ENCODE peak calls at places on chromosome 17, in eight cellular contexts. A, X, V, K, T, C, J and Y are unnamed samples.

GRCh38 chr17:43768382-43768781 is 9.8 kb upstream of the SOST start:
- DNase-seq in C (peak; percentile 82), K (no peak), J (no peak), V (no peak), T (peak; percentile 48), X (no peak), A (no peak), Y (no peak)

GRCh38 chr17:74402070-74402469 is 29.8 kb upstream of the GPRC5C start:
- DNase-seq in A (no peak), X (no peak), J (no peak), V (no peak), C (no peak), T (no peak), K (no peak), Y (no peak)

GRCh38 chr17:62179525-62180161 is 114.6 kb upstream of the MED13 start:
- DNase-seq in A (no peak), T (no peak), K (no peak), X (peak; percentile 21), J (no peak), C (no peak), V (no peak), Y (no peak)

GRCh38 chr17:47811709-47812108 is 9.9 kb downstream of the OSBPL7 start:
- DNase-seq in A (no peak), J (no peak), T (no peak), X (no peak), K (no peak), C (no peak), V (no peak), Y (no peak)

GRCh38 chr17:65389956-65390355 is 171.5 kb downstream of the AXIN2 start:
- DNase-seq in K (no peak), J (no peak), V (no peak), A (no peak), T (no peak), X (peak; percentile 86), C (no peak), Y (no peak)

GRCh38 chr17:37417852-37418251 is 11.2 kb downstream of the TADA2A start:
- DNase-seq in V (no peak), T (no peak), K (no peak), A (no peak), C (no peak), J (no peak), X (no peak), Y (no peak)

GRCh38 chr17:77546772-77547201 is 406.0 kb downstream of the SEC14L1 start:
- DNase-seq in T (no peak), A (no peak), J (no peak), K (no peak), X (no peak), V (no peak), C (no peak), Y (no peak)

GRCh38 chr17:27980035-27980434 is 62.4 kb upstream of the NLK start:
- DNase-seq in C (no peak), K (no peak), X (no peak), J (no peak), A (no peak), V (no peak), T (no peak), Y (no peak)

GRCh38 chr17:26765860-26766709 is 527.8 kb upstream of the WSB1 start:
- DNase-seq in V (no peak), J (no peak), A (no peak), K (no peak), C (peak; percentile 12), T (no peak), X (peak; percentile 0), Y (no peak)

GRCh38 chr17:8393470-8394231 is 4.0 kb downstream of the RNF222 start:
- DNase-seq in A (no peak), T (no peak), C (no peak), J (no peak), K (no peak), X (no peak), V (peak; percentile 10), Y (no peak)

GRCh38 chr17:44091200-44091997 is 20.9 kb downstream of the G6PC3 start:
- DNase-seq in J (no peak), K (no peak), X (no peak), T (no peak), V (no peak), A (no peak), C (no peak), Y (no peak)

GRCh38 chr17:83171661-83172060 is 92.3 kb downstream of the METRNL start:
- DNase-seq in V (no peak), A (no peak), J (no peak), K (no peak), T (no peak), X (no peak), C (peak; percentile 30), Y (no peak)

GRCh38 chr17:82129095-82129494 is 31.1 kb upstream of the FASN start:
- DNase-seq in T (no peak), A (no peak), X (no peak), C (no peak), J (no peak), V (no peak), K (no peak), Y (no peak)

GRCh38 chr17:45228121-45228941 is 6.6 kb downstream of the FMNL1 start:
- DNase-seq in X (no peak), J (no peak), K (no peak), V (no peak), T (no peak), C (peak; percentile 48), A (no peak), Y (no peak)

GRCh38 chr17:41595585-41595984 is 8.9 kb upstream of the KRT14 start:
- DNase-seq in K (no peak), J (no peak), X (no peak), T (no peak), C (no peak), A (no peak), V (no peak), Y (no peak)

GRCh38 chr17:81295678-81296381 is 723 bp upstream of the SLC38A10 start:
- DNase-seq in T (no peak), X (peak; percentile 65), C (no peak), J (no peak), A (peak; percentile 35), V (peak; percentile 52), K (no peak), Y (no peak)

GRCh38 chr17:48717367-48718161 is 4.8 kb downstream of the PRAC1 start:
- DNase-seq in C (no peak), V (no peak), T (no peak), X (no peak), J (no peak), A (no peak), K (no peak), Y (no peak)

GRCh38 chr17:82372591-82373452 is 1.3 kb downstream of the UTS2R start:
- DNase-seq in A (no peak), K (no peak), V (no peak), J (no peak), T (no peak), C (peak; percentile 30), X (no peak), Y (no peak)

GRCh38 chr17:82231312-82231561 is 2.4 kb downstream of the SLC16A3 start:
- DNase-seq in T (no peak), X (no peak), A (no peak), C (no peak), V (no peak), J (no peak), K (no peak), Y (peak; percentile 75)

GRCh38 chr17:56125830-56126819 is 27.1 kb upstream of the ANKFN1 start:
- DNase-seq in V (no peak), T (no peak), J (no peak), A (no peak), X (peak; percentile 55), C (no peak), K (no peak), Y (no peak)

GRCh38 chr17:83071966-83072562 is 7.3 kb upstream of the METRNL start:
- DNase-seq in K (no peak), J (no peak), C (no peak), V (no peak), T (no peak), X (no peak), A (no peak), Y (no peak)

GRCh38 chr17:13885953-13886889 is 183.1 kb upstream of the COX10 start:
- DNase-seq in C (peak; percentile 69), K (no peak), X (peak; percentile 16), J (no peak), T (peak; percentile 37), A (no peak), V (no peak), Y (no peak)